ENCODE peak calls at places on chromosome 13, in ten cellular contexts. A is heart right ventricle, T is pancreas, Q is cardiac muscle cell, D is fibroblast of lung, I is IMR-90, V is esophagus squamous epithelium, H is body of pancreas, S is HCT116, O is Peyer's patch. Z is an unnamed sample.

GRCh38 chr13:94515352-94515751 is 35.9 kb upstream of the DCT start:
- DNase-seq in A (no peak), T (no peak), Q (no peak), D (no peak), I (no peak), V (no peak), H (no peak), S (no peak), O (no peak), Z (no peak)

GRCh38 chr13:72405441-72405840 is 322.0 kb downstream of the MZT1 start:
- DNase-seq in A (no peak), T (no peak), Q (no peak), D (no peak), I (no peak), V (no peak), H (no peak), S (no peak), O (no peak), Z (no peak)

GRCh38 chr13:23509781-23510543 is 60.2 kb upstream of the TNFRSF19 start:
- DNase-seq in A (no peak), T (no peak), Q (peak; percentile 69), D (peak; percentile 73), I (peak; percentile 94), V (no peak), H (no peak), S (no peak), O (no peak), Z (no peak)

GRCh38 chr13:46580362-46580839 is 27.4 kb downstream of the LRCH1 start:
- DNase-seq in A (no peak), T (no peak), Q (no peak), D (no peak), I (no peak), V (no peak), H (no peak), S (no peak), O (no peak), Z (no peak)

GRCh38 chr13:67230243-67230773 is at the start of gene PCDH9:
- DNase-seq in A (peak; percentile 96), T (peak; percentile 94), Q (peak; percentile 99), D (peak; percentile 98), I (peak; percentile 97), V (peak; percentile 20), H (peak; percentile 95), S (no peak), O (peak; percentile 93), Z (peak; percentile 89)

GRCh38 chr13:25493930-25494707 is 122.3 kb downstream of the ATP8A2 start:
- DNase-seq in A (no peak), T (no peak), Q (no peak), D (no peak), I (no peak), V (no peak), H (no peak), S (no peak), O (no peak), Z (no peak)

GRCh38 chr13:97574926-97575325 is 141.0 kb downstream of the RAP2A start:
- DNase-seq in A (peak; percentile 9), T (no peak), Q (peak; percentile 67), D (peak; percentile 65), I (peak; percentile 52), V (no peak), H (peak; percentile 3), S (peak; percentile 31), O (peak; percentile 55), Z (peak; percentile 39)

GRCh38 chr13:113148407-113148806 is 10.0 kb upstream of the PROZ start:
- DNase-seq in A (no peak), T (no peak), Q (no peak), D (no peak), I (no peak), V (no peak), H (no peak), S (no peak), O (no peak), Z (no peak)

GRCh38 chr13:110371550-110372465 is 64.7 kb downstream of the COL4A2 start:
- DNase-seq in A (no peak), T (no peak), Q (peak; percentile 44), D (no peak), I (peak; percentile 50), V (no peak), H (no peak), S (no peak), O (no peak), Z (no peak)

GRCh38 chr13:105139380-105140285 is 1395.8 kb downstream of the EFNB2 start:
- DNase-seq in A (peak; percentile 19), T (peak; percentile 43), Q (peak; percentile 32), D (peak; percentile 76), I (peak; percentile 62), V (peak; percentile 4), H (peak; percentile 38), S (peak; percentile 44), O (peak; percentile 67), Z (peak; percentile 55)

DNA sequence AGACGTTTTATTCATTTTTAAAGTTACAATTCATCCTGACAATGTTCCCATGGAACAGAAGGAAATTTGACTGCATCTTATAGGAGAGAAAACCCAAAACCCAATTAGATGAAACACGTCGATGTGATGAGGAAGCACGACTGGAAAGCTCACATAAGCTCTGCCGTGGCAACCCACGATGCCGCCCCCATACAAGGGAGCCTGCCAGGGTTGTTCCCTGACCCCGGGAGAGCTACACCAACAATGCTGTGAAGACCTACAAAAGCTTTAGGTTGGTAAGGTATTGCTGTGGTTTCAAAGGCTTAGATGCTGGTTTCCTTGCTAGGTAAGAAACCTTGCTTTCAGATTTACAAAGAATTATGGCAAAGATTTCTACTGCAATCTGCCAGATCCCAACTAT is 393.1 kb downstream of the KLF12 start:
- DNase-seq in A (no peak), T (no peak), Q (peak; percentile 28), D (no peak), I (no peak), V (no peak), H (no peak), S (no peak), O (no peak), Z (no peak)
- H3K4me3 ChIP-seq in A (peak overlapping the region; percentile 14), T (no peak overlapping the region), Q (no peak overlapping the region), D (no peak overlapping the region), I (no peak overlapping the region), V (no peak overlapping the region), H (no peak overlapping the region), S (no peak overlapping the region), O (no peak overlapping the region), Z (no peak overlapping the region)

GRCh38 chr13:75685239-75685697 is 49.1 kb downstream of the LMO7 start:
- DNase-seq in A (no peak), T (no peak), Q (peak; percentile 74), D (peak; percentile 81), I (peak; percentile 91), V (no peak), H (no peak), S (no peak), O (no peak), Z (no peak)
- H3K4me1 ChIP-seq in A (no peaks in the 10 kb centered on the region), T (no peaks in the 10 kb centered on the region), Q (no peaks in the 10 kb centered on the region), D (peaks cover 15% of the 10 kb centered on the region), I (peaks cover 13% of the 10 kb centered on the region), V (peaks cover 10% of the 10 kb centered on the region), H (no peaks in the 10 kb centered on the region), S (peaks cover 8% of the 10 kb centered on the region), O (no peaks in the 10 kb centered on the region), Z (no peaks in the 10 kb centered on the region)

GRCh38 chr13:112102243-112102642 is 35.3 kb downstream of the SOX1 start:
- DNase-seq in A (no peak), T (no peak), Q (no peak), D (no peak), I (no peak), V (no peak), H (no peak), S (peak; percentile 7), O (no peak), Z (peak; percentile 19)
- TF ChIP-seq CTCF in A (no peak), T (no peak), Q (no peak), D (no peak), I (no peak), V (no peak), H (no peak), S (no peak), O (no peak), Z (no peak)

GRCh38 chr13:76708138-76708537 is 178.1 kb downstream of the KCTD12 start:
- DNase-seq in A (no peak), T (no peak), Q (no peak), D (peak; percentile 31), I (no peak), V (no peak), H (no peak), S (no peak), O (no peak), Z (no peak)

GRCh38 chr13:76707360-76707759 is 178.8 kb downstream of the KCTD12 start:
- DNase-seq in A (no peak), T (no peak), Q (peak; percentile 54), D (no peak), I (peak; percentile 78), V (no peak), H (no peak), S (no peak), O (no peak), Z (no peak)

GRCh38 chr13:76703621-76704020 is 182.6 kb downstream of the KCTD12 start:
- DNase-seq in A (no peak), T (no peak), Q (no peak), D (no peak), I (peak; percentile 38), V (no peak), H (no peak), S (no peak), O (no peak), Z (no peak)
- H3K4me3 ChIP-seq in A (no peak overlapping the region), T (no peak overlapping the region), Q (no peak overlapping the region), D (no peak overlapping the region), I (no peak overlapping the region), V (no peak overlapping the region), H (no peak overlapping the region), S (no peak overlapping the region), O (no peak overlapping the region), Z (no peak overlapping the region)

DNA sequence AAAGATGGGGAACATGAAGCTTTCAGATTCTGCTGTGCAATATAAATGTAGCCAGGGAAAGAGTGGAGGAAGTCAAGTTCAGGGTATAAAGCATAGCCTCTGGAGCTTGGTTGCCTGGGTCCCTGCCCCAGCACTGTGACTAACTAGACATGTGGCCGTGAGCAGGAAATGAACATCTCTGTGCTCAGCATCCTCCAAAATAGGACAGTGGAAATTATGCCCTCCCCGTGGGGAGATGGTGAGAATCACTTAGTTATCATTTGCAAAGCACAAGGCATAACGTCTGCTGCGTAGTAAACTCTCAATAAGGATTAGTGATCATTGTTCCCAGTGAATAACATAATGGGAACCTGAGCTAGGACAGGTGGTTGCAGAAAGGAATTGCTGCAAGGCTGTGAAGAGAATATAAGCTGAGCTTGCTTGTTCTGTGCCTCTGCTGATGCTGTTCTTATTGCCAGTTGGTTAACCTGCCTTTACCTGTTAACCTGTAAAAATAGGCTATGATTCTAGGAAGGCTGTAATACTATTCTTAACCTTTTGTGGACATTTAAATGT is 441.0 kb downstream of the COG6 start:
- DNase-seq in A (no peak), T (no peak), Q (no peak), D (no peak), I (no peak), V (no peak), H (no peak), S (no peak), O (peak; percentile 61), Z (no peak)
- H3K4me1 ChIP-seq in A (no peaks in the 10 kb centered on the region), T (no peaks in the 10 kb centered on the region), Q (no peaks in the 10 kb centered on the region), D (no peaks in the 10 kb centered on the region), I (no peaks in the 10 kb centered on the region), V (peaks cover 11% of the 10 kb centered on the region), H (peaks cover 9% of the 10 kb centered on the region), S (no peaks in the 10 kb centered on the region), O (no peaks in the 10 kb centered on the region), Z (peaks cover 9% of the 10 kb centered on the region)